ENCODE peak calls at places on chromosome 7, in seven cellular contexts. I is fibroblast of lung; F is non-pigmented ciliary epithelial cell; J is Daoy; R is CD8-positive, alpha-beta T cell; V is activated CD4-positive, alpha-beta T cell treated with anti-CD3 and anti-CD28 coated beads for 24 hours; G is NCI-H526. H is an unnamed sample.

GRCh38 chr7:65809259-65809981 is 63.5 kb upstream of the VKORC1L1 start:
- DNase-seq in I (no peak), F (no peak), J (no peak), R (no peak), V (no peak), G (no peak), H (no peak)

GRCh38 chr7:138186951-138187351 is 110.7 kb downstream of the AKR1D1 start:
- DNase-seq in I (no peak), F (peak), J (peak), R (no peak), V (no peak), G (no peak), H (no peak)

GRCh38 chr7:1569016-1569415 is 816 bp downstream of the PSMG3 start:
- DNase-seq in I (peak), F (no peak), J (peak), R (no peak), V (no peak), G (no peak), H (no peak)

GRCh38 chr7:82229164-82229563 is 214.4 kb downstream of the CACNA2D1 start:
- DNase-seq in I (no peak), F (no peak), J (no peak), R (no peak), V (no peak), G (no peak), H (no peak)

GRCh38 chr7:27149817-27150567 is 2.4 kb downstream of the HOXA3 start:
- DNase-seq in I (no peak), F (no peak), J (peak), R (no peak), V (no peak), G (no peak), H (no peak)

GRCh38 chr7:70072220-70072619 is 473.9 kb downstream of the AUTS2 start:
- DNase-seq in I (peak), F (no peak), J (no peak), R (no peak), V (no peak), G (no peak), H (no peak)

GRCh38 chr7:131196808-131197207 is 130.9 kb upstream of the MKLN1 start:
- DNase-seq in I (peak), F (no peak), J (no peak), R (no peak), V (no peak), G (no peak), H (no peak)

GRCh38 chr7:131720703-131721102 is 164.3 kb upstream of the PODXL start:
- DNase-seq in I (no peak), F (no peak), J (no peak), R (no peak), V (no peak), G (no peak), H (no peak)

GRCh38 chr7:22351329-22351692 is 5.6 kb downstream of the RAPGEF5 start:
- DNase-seq in I (no peak), F (no peak), J (no peak), R (no peak), V (no peak), G (peak), H (no peak)

GRCh38 chr7:13921062-13921461 is 68.4 kb downstream of the ETV1 start:
- DNase-seq in I (peak), F (no peak), J (no peak), R (no peak), V (no peak), G (no peak), H (no peak)

GRCh38 chr7:1672851-1673486 is 2.9 kb downstream of the ELFN1 start:
- DNase-seq in I (no peak), F (no peak), J (no peak), R (peak), V (no peak), G (no peak), H (no peak)

GRCh38 chr7:36279251-36279925 is 110.3 kb upstream of the ANLN start:
- DNase-seq in I (peak), F (no peak), J (no peak), R (peak), V (no peak), G (no peak), H (no peak)

GRCh38 chr7:73515184-73515583 is 6.9 kb downstream of the BAZ1B start:
- DNase-seq in I (no peak), F (no peak), J (no peak), R (no peak), V (no peak), G (no peak), H (no peak)

GRCh38 chr7:143381427-143382125 is 431 bp downstream of the ZYX start:
- DNase-seq in I (peak), F (no peak), J (peak), R (no peak), V (no peak), G (no peak), H (no peak)

GRCh38 chr7:134446446-134446845 is 12.5 kb downstream of the AKR1B1 start:
- DNase-seq in I (no peak), F (no peak), J (no peak), R (no peak), V (no peak), G (no peak), H (no peak)

GRCh38 chr7:142562688-142563087 is 186.6 kb upstream of the PRSS1 start:
- DNase-seq in I (peak), F (no peak), J (no peak), R (no peak), V (no peak), G (no peak), H (no peak)

GRCh38 chr7:101066141-101066857 is 19.0 kb upstream of the TRIM56 start:
- DNase-seq in I (no peak), F (no peak), J (no peak), R (no peak), V (no peak), G (no peak), H (no peak)

GRCh38 chr7:155992974-155993373 is 180.7 kb upstream of the SHH start:
- DNase-seq in I (no peak), F (no peak), J (no peak), R (peak), V (no peak), G (no peak), H (no peak)

GRCh38 chr7:152054377-152055230 is 29.1 kb downstream of the GALNT11 start:
- DNase-seq in I (peak), F (peak), J (peak), R (no peak), V (no peak), G (no peak), H (no peak)

GRCh38 chr7:21198929-21199328 is 229.0 kb upstream of the SP4 start:
- DNase-seq in I (no peak), F (no peak), J (no peak), R (no peak), V (no peak), G (no peak), H (no peak)

GRCh38 chr7:29588900-29589696 is 25.5 kb downstream of the PRR15 start:
- DNase-seq in I (peak), F (no peak), J (peak), R (no peak), V (no peak), G (no peak), H (no peak)

GRCh38 chr7:128879939-128880746 is 17.5 kb downstream of the ATP6V1F start:
- DNase-seq in I (peak), F (no peak), J (peak), R (no peak), V (no peak), G (peak), H (no peak)

GRCh38 chr7:128322040-128322643 is 21.6 kb downstream of the RBM28 start:
- DNase-seq in I (peak), F (no peak), J (peak), R (no peak), V (no peak), G (peak), H (peak)